ENCODE peak calls at places on chromosomes 1 and 21, in five cellular contexts. C is PC-3; E is pancreas; D is stimulated activated CD4-positive, alpha-beta T cell treated with anti-CD3 and anti-CD28 coated beads, Interleukin-12 subunit alpha, Interleukin-12 subunit beta, amount 100 ng/mL, for 48 hours; V is HT-29. M is an unnamed sample.

GRCh38 chr1:83818916-83819315 is 180.0 kb downstream of the TTLL7 start:
- DNase-seq in D (no peak), C (no peak), E (no peak), V (peak), M (no peak)

GRCh38 chr21:43819511-43820405 is 30.4 kb downstream of the RRP1 start:
- DNase-seq in C (no peak), E (peak), D (no peak), V (no peak), M (no peak)

GRCh38 chr1:154848983-154849382 is 21.1 kb downstream of the KCNN3 start:
- DNase-seq in D (no peak), V (no peak), C (no peak), E (no peak), M (no peak)

GRCh38 chr1:218665216-218665615 is 320.1 kb downstream of the TGFB2 start:
- DNase-seq in V (peak), D (no peak), E (no peak), C (peak), M (no peak)

GRCh38 chr1:160629286-160630210 is 17.3 kb downstream of the SLAMF1 start:
- DNase-seq in E (no peak), V (no peak), D (peak), C (no peak), M (no peak)

GRCh38 chr1:78651247-78651646 is 1.6 kb downstream of the IFI44 start:
- DNase-seq in D (no peak), E (peak), C (no peak), V (peak), M (no peak)

GRCh38 chr1:53378061-53378460 is 50.2 kb upstream of the LRP8 start:
- DNase-seq in D (no peak), V (no peak), C (no peak), E (peak), M (no peak)

GRCh38 chr1:57986432-57986831 is 560.1 kb downstream of the OMA1 start:
- DNase-seq in D (no peak), V (no peak), E (no peak), C (no peak), M (no peak)

GRCh38 chr1:86156571-86157455 is at the start of gene COL24A1:
- DNase-seq in E (peak), V (no peak), C (peak), D (no peak), M (no peak)

GRCh38 chr1:35564037-35564883 is 6.7 kb downstream of the NCDN start:
- DNase-seq in D (peak), E (peak), V (peak), C (peak), M (peak)

GRCh38 chr1:7108251-7108650 is 323.0 kb downstream of the CAMTA1 start:
- DNase-seq in D (no peak), C (no peak), V (no peak), E (no peak), M (no peak)

GRCh38 chr1:19479351-19480120 is 5.8 kb downstream of the CAPZB start:
- DNase-seq in V (no peak), D (no peak), C (no peak), E (no peak), M (no peak)